ENCODE peak calls at places on chromosomes 7 and 10, in six cellular contexts. D is HCT116, J is heart left ventricle, P is right lobe of liver, Y is suprapubic skin, U is tibial nerve. A is an unnamed sample.
A peak's percentile ranks its signal among the peaks of the same experiment; 100 is the strongest.

GRCh38 chr7:139034855-139035587 is 821 bp downstream of the ZC3HAV1L start:
- DNase-seq in Y (peak; percentile 62), P (peak; percentile 28), D (no peak), U (no peak), J (no peak), A (peak; percentile 63)

GRCh38 chr7:155796381-155797261 is 15.6 kb downstream of the SHH start:
- DNase-seq in J (peak; percentile 46), U (peak; percentile 25), Y (no peak), D (no peak), P (peak; percentile 78), A (peak; percentile 42)

GRCh38 chr7:96548664-96549063 is 161.0 kb downstream of the SEM1 start:
- DNase-seq in P (peak; percentile 82), J (no peak), D (no peak), U (no peak), Y (no peak), A (no peak)

GRCh38 chr10:110344622-110345021 is 39.9 kb upstream of the SMNDC1 start:
- DNase-seq in Y (no peak), U (no peak), P (no peak), D (no peak), J (no peak), A (no peak)

GRCh38 chr10:14485986-14486385 is 155.3 kb upstream of the FRMD4A start:
- DNase-seq in J (no peak), Y (no peak), U (no peak), P (no peak), D (no peak), A (no peak)

GRCh38 chr10:28661035-28661434 is 16.3 kb upstream of the BAMBI start:
- DNase-seq in D (no peak), P (no peak), Y (no peak), U (no peak), J (no peak), A (no peak)

GRCh38 chr7:15765753-15766152 is 79.3 kb upstream of the MEOX2 start:
- DNase-seq in P (no peak), J (peak; percentile 55), Y (no peak), U (no peak), D (no peak), A (no peak)

GRCh38 chr10:30210296-30210695 is 138.8 kb downstream of the MTPAP start:
- DNase-seq in P (no peak), Y (no peak), U (no peak), D (no peak), J (no peak), A (no peak)

GRCh38 chr10:92972066-92972870 is 88.3 kb upstream of the CYP26C1 start:
- DNase-seq in J (no peak), U (no peak), Y (no peak), D (peak; percentile 78), P (no peak), A (no peak)

GRCh38 chr10:53122265-53122664 is 349.7 kb upstream of the MBL2 start:
- DNase-seq in D (no peak), Y (no peak), J (no peak), U (no peak), P (no peak), A (no peak)

DNA sequence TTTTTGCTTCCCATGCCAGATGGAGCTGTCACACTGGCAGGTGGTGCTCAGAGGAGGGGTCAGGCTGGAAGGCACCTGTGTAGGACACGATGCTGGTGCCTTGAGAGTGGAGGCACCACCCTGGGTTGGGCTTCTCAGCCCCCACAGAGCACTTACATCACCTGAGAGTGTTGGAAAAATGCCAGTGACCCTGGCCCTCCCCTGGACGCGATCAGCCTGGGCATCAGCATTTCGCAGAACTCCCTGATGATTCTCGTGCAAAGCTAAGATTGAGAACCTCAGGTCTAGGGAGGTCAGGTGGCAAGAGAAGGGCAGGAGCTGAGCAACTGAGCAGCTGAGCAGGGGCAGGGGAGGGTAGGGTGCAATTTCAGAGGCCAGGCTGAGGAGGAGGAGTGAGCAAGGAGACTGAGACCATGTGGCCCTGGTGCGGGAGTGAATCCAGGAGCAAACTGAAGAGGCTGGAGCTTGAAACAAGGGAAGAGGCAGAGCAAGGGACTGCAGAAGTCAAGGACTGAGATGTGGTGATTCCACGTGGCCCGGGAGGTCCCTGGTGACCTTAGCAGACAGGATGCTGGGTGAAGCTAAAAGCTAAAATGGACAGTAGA is 24.7 kb upstream of the GRID1 start:
- DNase-seq in Y (no peak), J (no peak), P (peak; percentile 34), D (no peak), U (no peak), A (no peak)
- TF ChIP-seq POLR2A in Y (no peak), J (no peak), P (no peak), D (no peak), U (no peak), A (no peak)

GRCh38 chr7:22288212-22288611 is 68.7 kb downstream of the RAPGEF5 start:
- DNase-seq in D (no peak), U (no peak), Y (no peak), J (no peak), P (no peak), A (no peak)
- H3K4me1 ChIP-seq in D (no peaks in the 10 kb centered on the region), U (no peaks in the 10 kb centered on the region), Y (no peaks in the 10 kb centered on the region), J (no peaks in the 10 kb centered on the region), P (no peaks in the 10 kb centered on the region), A (no peaks in the 10 kb centered on the region)

GRCh38 chr10:104589871-104590270 is 51.2 kb upstream of the SORCS3 start:
- DNase-seq in Y (no peak), P (no peak), D (peak; percentile 13), J (no peak), U (no peak), A (no peak)

GRCh38 chr10:104589431-104589830 is 51.7 kb upstream of the SORCS3 start:
- DNase-seq in J (no peak), P (no peak), U (no peak), D (no peak), Y (no peak), A (no peak)

GRCh38 chr10:104591451-104591850 is 49.6 kb upstream of the SORCS3 start:
- DNase-seq in D (no peak), U (no peak), P (no peak), J (no peak), Y (no peak), A (no peak)
- H3K27ac ChIP-seq in D (no peak overlapping the region), U (no peak overlapping the region), P (no peak overlapping the region), J (no peak overlapping the region), Y (no peak overlapping the region), A (no peak overlapping the region)

GRCh38 chr7:130365511-130366441 is 14.5 kb upstream of the CPA1 start:
- DNase-seq in P (no peak), D (no peak), Y (peak; percentile 54), U (no peak), J (no peak), A (peak; percentile 90)
- TF ChIP-seq POLR2A in P (no peak), D (no peak), Y (no peak), U (no peak), J (no peak), A (no peak)

A was measured in ovary.